ENCODE peak calls at places on chromosomes 3 and 15, in nine cellular contexts. U is OCI-LY7, O is fibroblast of pulmonary artery, I is astrocyte of the spinal cord, H is retinal pigment epithelial cell, L is AG09319, S is AG10803, G is coronary artery, K is Peyer's patch. E is an unnamed sample.

GRCh38 chr3:141414800-141415462 is 46.6 kb downstream of the ZBTB38 start:
- DNase-seq in U (no peak), O (peak; percentile 56), I (peak; percentile 80), H (no peak), L (no peak), S (peak; percentile 38), G (no peak), K (no peak), E (no peak)

GRCh38 chr3:119731545-119732343 is 28.9 kb downstream of the CFAP91 start:
- DNase-seq in U (no peak), O (peak; percentile 26), I (peak; percentile 46), H (no peak), L (no peak), S (peak; percentile 27), G (no peak), K (no peak), E (no peak)

GRCh38 chr3:190517696-190518095 is 3.8 kb downstream of the IL1RAP start:
- DNase-seq in U (no peak), O (peak; percentile 75), I (peak; percentile 44), H (no peak), L (no peak), S (peak; percentile 59), G (no peak), K (no peak), E (no peak)

GRCh38 chr3:97793415-97794019 is 28.3 kb upstream of the CRYBG3 start:
- DNase-seq in U (peak; percentile 53), O (peak; percentile 79), I (peak; percentile 59), H (peak; percentile 13), L (peak; percentile 34), S (peak; percentile 55), G (no peak), K (no peak), E (no peak)

GRCh38 chr3:155070932-155071387 is 9.2 kb upstream of the MME start:
- DNase-seq in U (no peak), O (peak; percentile 98), I (peak; percentile 96), H (peak; percentile 95), L (peak; percentile 91), S (peak; percentile 99), G (no peak), K (no peak), E (no peak)

GRCh38 chr3:29515451-29515850 is 234.6 kb downstream of the RBMS3 start:
- DNase-seq in U (peak; percentile 29), O (peak; percentile 39), I (peak; percentile 63), H (no peak), L (no peak), S (peak; percentile 30), G (no peak), K (no peak), E (no peak)

GRCh38 chr15:28273468-28273867 is 48.5 kb downstream of the HERC2 start:
- DNase-seq in U (no peak), O (peak; percentile 49), I (peak; percentile 46), H (no peak), L (no peak), S (no peak), G (no peak), K (no peak), E (peak; percentile 25)

GRCh38 chr3:168545591-168545990 is 449.9 kb upstream of the GOLIM4 start:
- DNase-seq in U (no peak), O (peak; percentile 27), I (peak; percentile 39), H (peak; percentile 88), L (no peak), S (no peak), G (no peak), K (no peak), E (no peak)

GRCh38 chr3:11808231-11808630 is 38.5 kb downstream of the TAMM41 start:
- DNase-seq in U (no peak), O (no peak), I (no peak), H (no peak), L (no peak), S (peak; percentile 42), G (no peak), K (no peak), E (no peak)

GRCh38 chr3:42118762-42119361 is 27.7 kb downstream of the TRAK1 start:
- DNase-seq in U (peak; percentile 83), O (peak; percentile 49), I (peak; percentile 50), H (no peak), L (no peak), S (no peak), G (no peak), K (no peak), E (no peak)

GRCh38 chr3:44954962-44955361 is 21.0 kb downstream of the ZDHHC3 start:
- DNase-seq in U (peak; percentile 47), O (peak; percentile 64), I (peak; percentile 32), H (no peak), L (no peak), S (peak; percentile 7), G (no peak), K (no peak), E (no peak)

GRCh38 chr3:157981819-157982218 is 124.4 kb downstream of the SHOX2 start:
- DNase-seq in U (no peak), O (no peak), I (no peak), H (no peak), L (no peak), S (no peak), G (no peak), K (no peak), E (no peak)

GRCh38 chr3:131658771-131659170 is 156.0 kb upstream of the MRPL3 start:
- DNase-seq in U (no peak), O (no peak), I (no peak), H (no peak), L (no peak), S (no peak), G (no peak), K (no peak), E (no peak)
- TF ChIP-seq CTCF in U (no peak), O (no peak), I (no peak), H (no peak), L (no peak), S (no peak), G (no peak), K (no peak), E (no peak)

GRCh38 chr15:43293402-43293801 is 26.7 kb upstream of the TGM5 start:
- DNase-seq in U (peak; percentile 20), O (no peak), I (no peak), H (no peak), L (no peak), S (no peak), G (no peak), K (peak; percentile 14), E (no peak)
- TF ChIP-seq CTCF in U (no peak), O (no peak), I (no peak), H (no peak), L (no peak), S (no peak), G (no peak), K (no peak), E (no peak)

GRCh38 chr3:81416812-81417211 is 344.6 kb downstream of the GBE1 start:
- DNase-seq in U (no peak), O (no peak), I (no peak), H (no peak), L (no peak), S (no peak), G (no peak), K (no peak), E (no peak)

GRCh38 chr3:81419196-81419595 is 342.2 kb downstream of the GBE1 start:
- DNase-seq in U (peak; percentile 2), O (peak; percentile 59), I (peak; percentile 39), H (no peak), L (peak; percentile 4), S (peak; percentile 35), G (no peak), K (no peak), E (no peak)
- TF ChIP-seq CTCF in U (peak; percentile 73), O (peak; percentile 59), I (peak; percentile 49), H (peak; percentile 45), L (peak; percentile 55), S (peak; percentile 75), G (peak; percentile 23), K (peak; percentile 8), E (peak; percentile 65)

DNA sequence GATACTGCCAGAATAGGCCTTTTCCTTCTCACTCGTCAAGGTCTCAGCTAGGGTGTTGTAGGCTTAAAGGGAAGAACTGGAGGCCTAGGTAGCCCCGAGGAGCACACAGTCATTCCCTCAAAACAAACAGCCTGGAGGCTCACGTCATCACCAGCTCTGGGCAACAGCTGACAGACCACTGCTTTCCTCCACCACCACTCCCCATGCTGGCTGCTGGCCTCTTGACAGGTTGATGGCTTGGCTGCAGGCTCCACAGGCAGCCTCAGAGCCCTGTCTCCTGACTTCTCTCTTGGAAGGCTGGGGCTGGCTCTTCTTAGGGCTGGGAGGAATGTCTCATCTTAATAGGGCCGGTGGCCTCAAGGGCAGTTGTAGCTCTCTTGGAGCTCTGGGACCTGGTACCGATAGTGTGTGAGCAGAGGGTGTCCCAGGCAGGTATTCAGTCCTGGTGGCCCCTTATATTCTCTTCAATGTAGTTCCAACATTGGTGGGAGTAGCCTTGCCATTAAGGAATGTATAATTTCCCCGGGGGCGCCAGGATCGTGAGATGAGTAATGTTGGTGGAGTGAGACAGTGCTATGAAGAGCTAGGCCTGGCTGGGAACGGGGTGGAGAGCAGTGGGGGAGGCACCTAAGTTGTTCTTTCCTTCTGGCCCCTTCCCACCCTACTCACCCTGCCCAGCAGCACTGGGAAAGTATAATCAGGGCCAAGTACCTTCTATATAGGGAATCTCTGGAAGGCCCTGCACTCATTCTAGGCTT is 6.1 kb upstream of the AP2M1 start:
- DNase-seq in U (no peak), O (peak; percentile 70), I (peak; percentile 79), H (no peak), L (no peak), S (peak; percentile 62), G (no peak), K (no peak), E (no peak)
- TF ChIP-seq CTCF in U (no peak), O (no peak), I (no peak), H (no peak), L (no peak), S (no peak), G (no peak), K (no peak), E (no peak)

GRCh38 chr3:63795438-63795837 is 23.7 kb upstream of the C3orf49 start:
- DNase-seq in U (no peak), O (no peak), I (no peak), H (no peak), L (no peak), S (no peak), G (no peak), K (no peak), E (no peak)

GRCh38 chr3:63791974-63792373 is 27.1 kb upstream of the C3orf49 start:
- DNase-seq in U (no peak), O (peak; percentile 76), I (peak; percentile 36), H (peak; percentile 22), L (peak; percentile 60), S (peak; percentile 89), G (no peak), K (no peak), E (no peak)
- TF ChIP-seq CTCF in U (peak; percentile 46), O (peak; percentile 40), I (peak; percentile 41), H (peak; percentile 59), L (peak; percentile 54), S (peak; percentile 67), G (no peak), K (no peak), E (peak; percentile 60)